ENCODE peak calls at places on chromosomes 11 and 22, in five cellular contexts. One of them, this sample, is unnamed.

GRCh38 chr11:65204646-65205601 is 23.2 kb downstream of the CAPN1 start:
- DNase-seq in HepG2: peak
- DNase-seq in HCT116: no peak
- DNase-seq in K562: peak
- DNase-seq in H1: peak
- DNase-seq in this sample: no peak

GRCh38 chr11:12244156-12244555 is 133.2 kb upstream of the PARVA start:
- DNase-seq in HepG2: no peak
- DNase-seq in HCT116: no peak
- DNase-seq in K562: no peak
- DNase-seq in H1: no peak
- DNase-seq in this sample: no peak

GRCh38 chr11:107598225-107599139 is 7.5 kb downstream of the ELMOD1 start:
- DNase-seq in HepG2: no peak
- DNase-seq in HCT116: peak
- DNase-seq in K562: no peak
- DNase-seq in H1: peak
- DNase-seq in this sample: no peak

GRCh38 chr11:58576792-58577440 is 1.3 kb upstream of the LPXN start:
- DNase-seq in HepG2: peak
- DNase-seq in HCT116: no peak
- DNase-seq in K562: peak
- DNase-seq in H1: no peak
- DNase-seq in this sample: no peak

GRCh38 chr11:67347964-67348749 is 5.2 kb downstream of the POLD4 start:
- DNase-seq in HepG2: no peak
- DNase-seq in HCT116: no peak
- DNase-seq in K562: peak
- DNase-seq in H1: no peak
- DNase-seq in this sample: no peak

GRCh38 chr22:27900153-27900552 is 18.9 kb downstream of the PITPNB start:
- DNase-seq in HepG2: no peak
- DNase-seq in HCT116: no peak
- DNase-seq in K562: no peak
- DNase-seq in H1: no peak
- DNase-seq in this sample: no peak

GRCh38 chr11:90594658-90595057 is 371.8 kb upstream of the CHORDC1 start:
- DNase-seq in HepG2: no peak
- DNase-seq in HCT116: no peak
- DNase-seq in K562: no peak
- DNase-seq in H1: no peak
- DNase-seq in this sample: no peak

GRCh38 chr11:105109855-105110750 is 29.5 kb downstream of the CARD18 start:
- DNase-seq in HepG2: no peak
- DNase-seq in HCT116: no peak
- DNase-seq in K562: no peak
- DNase-seq in H1: no peak
- DNase-seq in this sample: no peak

GRCh38 chr11:65410936-65411680 is 11.5 kb upstream of the NEAT1 start:
- DNase-seq in HepG2: no peak
- DNase-seq in HCT116: no peak
- DNase-seq in K562: no peak
- DNase-seq in H1: no peak
- DNase-seq in this sample: no peak

GRCh38 chr22:49678137-49678841 is 149.4 kb downstream of the BRD1 start:
- DNase-seq in HepG2: no peak
- DNase-seq in HCT116: no peak
- DNase-seq in K562: no peak
- DNase-seq in H1: peak
- DNase-seq in this sample: no peak

GRCh38 chr11:103959279-103959930 is 77.0 kb upstream of the DDI1 start:
- DNase-seq in HepG2: no peak
- DNase-seq in HCT116: no peak
- DNase-seq in K562: no peak
- DNase-seq in H1: no peak
- DNase-seq in this sample: peak

GRCh38 chr11:202490-202889 is 4.7 kb downstream of the BET1L start:
- DNase-seq in HepG2: no peak
- DNase-seq in HCT116: no peak
- DNase-seq in K562: no peak
- DNase-seq in H1: peak
- DNase-seq in this sample: no peak

GRCh38 chr11:204587-205109 is 2.6 kb downstream of the BET1L start:
- DNase-seq in HepG2: no peak
- DNase-seq in HCT116: no peak
- DNase-seq in K562: no peak
- DNase-seq in H1: no peak
- DNase-seq in this sample: no peak

GRCh38 chr11:201936-202335 is 5.3 kb downstream of the BET1L start:
- DNase-seq in HepG2: no peak
- DNase-seq in HCT116: no peak
- DNase-seq in K562: no peak
- DNase-seq in H1: no peak
- DNase-seq in this sample: no peak

GRCh38 chr11:203945-204586 is 3.1 kb downstream of the BET1L start:
- DNase-seq in HepG2: no peak
- DNase-seq in HCT116: no peak
- DNase-seq in K562: no peak
- DNase-seq in H1: peak
- DNase-seq in this sample: no peak

DNA sequence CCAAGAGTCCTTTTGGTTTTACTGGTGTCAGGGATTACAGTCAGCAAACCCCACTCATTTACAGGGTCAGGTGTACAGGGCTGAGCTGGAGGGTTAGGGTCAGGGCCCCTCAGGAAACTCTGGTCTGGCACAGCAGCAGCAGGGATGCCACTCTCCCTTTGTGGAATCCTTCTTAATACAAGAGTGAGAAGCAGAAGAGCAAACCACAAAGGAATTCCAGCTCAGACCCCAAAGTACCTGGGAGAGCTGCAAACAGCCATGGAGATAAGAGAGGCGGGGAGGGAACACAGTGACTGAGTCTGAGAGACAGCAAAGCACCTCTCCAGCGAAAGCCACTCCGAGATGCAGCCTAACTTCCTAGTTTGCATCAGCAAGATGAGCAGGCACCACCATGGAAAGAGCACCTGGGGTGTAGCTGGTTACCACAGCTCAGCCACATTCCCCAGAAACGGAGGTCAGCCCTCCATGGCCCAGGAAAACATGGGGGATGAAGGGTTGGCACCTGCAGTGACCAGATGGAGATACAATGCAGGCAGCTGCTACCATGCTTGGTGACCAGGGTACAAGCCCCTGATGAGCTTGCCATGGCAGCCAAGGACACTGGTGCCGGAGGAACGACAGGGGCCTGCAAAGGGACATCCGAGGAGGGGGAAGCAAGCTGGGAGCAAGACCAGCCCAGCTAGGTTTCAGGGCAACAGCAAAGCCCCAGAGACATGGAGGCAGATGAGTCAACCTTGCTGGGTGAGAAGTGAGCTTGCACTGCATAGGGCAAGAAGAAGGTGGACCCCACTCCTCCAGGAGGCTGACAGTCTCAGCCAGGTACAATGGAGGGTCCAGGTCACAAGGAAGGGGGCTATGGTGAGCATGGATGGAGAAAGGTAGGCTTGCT is 3.9 kb downstream of the BET1L start:
- DNase-seq in HepG2: no peak
- DNase-seq in HCT116: no peak
- DNase-seq in K562: no peak
- DNase-seq in H1: peak
- DNase-seq in this sample: no peak
- TF ChIP-seq POLR2AphosphoS5 in HepG2: peak
- TF ChIP-seq POLR2AphosphoS5 in HCT116: no peak
- TF ChIP-seq POLR2AphosphoS5 in K562: no peak
- TF ChIP-seq POLR2AphosphoS5 in H1: no peak
- TF ChIP-seq POLR2AphosphoS5 in this sample: no peak

GRCh38 chr11:38819986-38820385 is 2221.9 kb upstream of the RAG2 start:
- DNase-seq in HepG2: no peak
- DNase-seq in HCT116: no peak
- DNase-seq in K562: no peak
- DNase-seq in H1: no peak
- DNase-seq in this sample: no peak
- TF ChIP-seq ATF3 in HepG2: no peak
- TF ChIP-seq ATF3 in HCT116: no peak
- TF ChIP-seq ATF3 in K562: no peak
- TF ChIP-seq ATF3 in H1: no peak
- TF ChIP-seq ATF3 in this sample: no peak

DNA sequence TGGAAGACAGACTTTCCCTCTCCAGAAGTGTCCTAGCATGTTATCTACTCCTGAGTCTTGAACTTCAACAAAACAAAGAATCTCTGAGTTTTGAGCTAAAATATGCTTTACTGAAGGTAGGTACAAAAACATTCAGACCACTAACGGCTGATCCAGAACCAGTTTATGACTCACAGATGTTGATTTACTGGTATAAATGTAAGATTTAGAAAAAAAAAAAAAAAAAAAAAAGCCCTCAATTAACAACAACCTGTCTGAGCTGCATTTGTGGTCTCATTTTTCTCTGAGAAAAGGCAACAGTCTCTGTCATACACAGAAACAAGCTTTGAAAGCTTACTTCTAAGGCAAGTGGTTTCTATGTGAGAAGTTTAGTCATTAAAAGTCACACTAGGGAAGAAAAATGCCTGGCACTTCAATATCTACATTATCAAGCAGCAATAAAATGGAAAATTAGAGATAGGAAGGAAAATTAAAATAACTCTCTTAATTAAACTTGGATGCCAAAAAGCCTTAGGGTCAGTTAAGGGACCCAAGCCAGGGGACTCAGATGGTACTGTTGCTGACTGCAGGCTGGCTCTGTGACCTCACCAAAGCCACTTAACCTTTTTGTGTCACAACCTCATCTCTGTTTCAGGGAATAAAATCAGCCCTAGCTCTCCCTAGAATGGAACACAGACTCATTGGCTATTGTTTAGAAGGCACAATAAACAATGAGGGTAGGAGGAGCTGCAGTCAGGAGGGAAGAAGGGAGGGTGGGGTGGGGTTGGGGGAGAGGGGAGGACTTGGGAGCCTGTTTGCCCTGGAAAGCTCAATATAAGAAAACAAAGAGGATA is 61.7 kb downstream of the ETS1 start:
- DNase-seq in HepG2: no peak
- DNase-seq in HCT116: no peak
- DNase-seq in K562: no peak
- DNase-seq in H1: no peak
- DNase-seq in this sample: no peak
- TF ChIP-seq POLR2AphosphoS5 in HepG2: no peak
- TF ChIP-seq POLR2AphosphoS5 in HCT116: no peak
- TF ChIP-seq POLR2AphosphoS5 in K562: no peak
- TF ChIP-seq POLR2AphosphoS5 in H1: no peak
- TF ChIP-seq POLR2AphosphoS5 in this sample: no peak

GRCh38 chr22:42176271-42176670 is 45.7 kb upstream of the CYP2D6 start:
- DNase-seq in HepG2: no peak
- DNase-seq in HCT116: no peak
- DNase-seq in K562: no peak
- DNase-seq in H1: no peak
- DNase-seq in this sample: no peak

GRCh38 chr22:42177891-42178336 is 47.3 kb upstream of the CYP2D6 start:
- DNase-seq in HepG2: no peak
- DNase-seq in HCT116: no peak
- DNase-seq in K562: no peak
- DNase-seq in H1: no peak
- DNase-seq in this sample: no peak

GRCh38 chr22:42179616-42180015 is 49.0 kb upstream of the CYP2D6 start:
- DNase-seq in HepG2: no peak
- DNase-seq in HCT116: no peak
- DNase-seq in K562: no peak
- DNase-seq in H1: no peak
- DNase-seq in this sample: no peak

GRCh38 chr22:42178910-42179495 is 48.4 kb upstream of the CYP2D6 start:
- DNase-seq in HepG2: no peak
- DNase-seq in HCT116: no peak
- DNase-seq in K562: no peak
- DNase-seq in H1: no peak
- DNase-seq in this sample: no peak

GRCh38 chr22:42180349-42180842 is 49.8 kb upstream of the CYP2D6 start:
- DNase-seq in HepG2: no peak
- DNase-seq in HCT116: no peak
- DNase-seq in K562: peak
- DNase-seq in H1: no peak
- DNase-seq in this sample: no peak
- TF ChIP-seq ATF3 in HepG2: no peak
- TF ChIP-seq ATF3 in HCT116: no peak
- TF ChIP-seq ATF3 in K562: no peak
- TF ChIP-seq ATF3 in H1: no peak
- TF ChIP-seq ATF3 in this sample: no peak

GRCh38 chr22:30582051-30582450 is 7.6 kb upstream of the GAL3ST1 start:
- DNase-seq in HepG2: no peak
- DNase-seq in HCT116: no peak
- DNase-seq in K562: no peak
- DNase-seq in H1: no peak
- DNase-seq in this sample: no peak

GRCh38 chr22:30575859-30576258 is 1.4 kb upstream of the GAL3ST1 start:
- DNase-seq in HepG2: no peak
- DNase-seq in HCT116: no peak
- DNase-seq in K562: no peak
- DNase-seq in H1: no peak
- DNase-seq in this sample: no peak

GRCh38 chr22:30580896-30581295 is 6.4 kb upstream of the GAL3ST1 start:
- DNase-seq in HepG2: no peak
- DNase-seq in HCT116: no peak
- DNase-seq in K562: no peak
- DNase-seq in H1: no peak
- DNase-seq in this sample: no peak

GRCh38 chr22:30575011-30575671 is 676 bp upstream of the GAL3ST1 start:
- DNase-seq in HepG2: no peak
- DNase-seq in HCT116: no peak
- DNase-seq in K562: no peak
- DNase-seq in H1: no peak
- DNase-seq in this sample: no peak

GRCh38 chr22:30578481-30578880 is 4.0 kb upstream of the GAL3ST1 start:
- DNase-seq in HepG2: no peak
- DNase-seq in HCT116: no peak
- DNase-seq in K562: no peak
- DNase-seq in H1: no peak
- DNase-seq in this sample: no peak
- TF ChIP-seq POLR2AphosphoS5 in HepG2: no peak
- TF ChIP-seq POLR2AphosphoS5 in HCT116: no peak
- TF ChIP-seq POLR2AphosphoS5 in K562: no peak
- TF ChIP-seq POLR2AphosphoS5 in H1: no peak
- TF ChIP-seq POLR2AphosphoS5 in this sample: no peak

GRCh38 chr22:41917906-41918791 is 3.3 kb upstream of the SHISA8 start:
- DNase-seq in HepG2: no peak
- DNase-seq in HCT116: no peak
- DNase-seq in K562: no peak
- DNase-seq in H1: no peak
- DNase-seq in this sample: no peak
- TF ChIP-seq ATF3 in HepG2: no peak
- TF ChIP-seq ATF3 in HCT116: no peak
- TF ChIP-seq ATF3 in K562: no peak
- TF ChIP-seq ATF3 in H1: no peak
- TF ChIP-seq ATF3 in this sample: no peak

This sample was measured in GM12878.